ENCODE peak calls at places on chromosomes 1 and 21, in six cellular contexts. F is K562, Y is PC-3, X is mammary epithelial cell, J is fibroblast of lung, B is mesenchymal stem cell. A is an unnamed sample.

GRCh38 chr1:91640877-91641526 is 140.4 kb downstream of the CDC7 start:
- DNase-seq in J (no peak), B (no peak), F (no peak), X (no peak), Y (no peak), A (no peak)

GRCh38 chr1:20654104-20654690 is 7.0 kb downstream of the DDOST start:
- DNase-seq in B (no peak), X (no peak), Y (no peak), F (no peak), J (no peak), A (no peak)

GRCh38 chr1:32893198-32894018 is 7.1 kb downstream of the HPCA start:
- DNase-seq in J (peak), F (peak), B (no peak), Y (no peak), X (no peak), A (peak)

GRCh38 chr1:30600258-30600657 is 123.1 kb downstream of the MATN1 start:
- DNase-seq in F (no peak), X (no peak), J (no peak), Y (no peak), B (no peak), A (no peak)

GRCh38 chr1:93635614-93636543 is 45.8 kb downstream of the BCAR3 start:
- DNase-seq in X (no peak), F (no peak), B (no peak), Y (no peak), J (peak), A (no peak)

GRCh38 chr1:178725603-178726517 is 816 bp downstream of the RALGPS2 start:
- DNase-seq in Y (peak), B (peak), J (peak), X (peak), F (peak), A (peak)

GRCh38 chr21:45550552-45551210 is 8.4 kb upstream of the SLC19A1 start:
- DNase-seq in F (peak), X (no peak), B (no peak), Y (no peak), J (no peak), A (no peak)

GRCh38 chr1:35497571-35497970 is 59.6 kb downstream of the KIAA0319L start:
- DNase-seq in Y (no peak), X (peak), F (no peak), J (no peak), B (no peak), A (no peak)

GRCh38 chr1:14817223-14818170 is 219.0 kb downstream of the KAZN start:
- DNase-seq in F (peak), Y (no peak), X (no peak), B (no peak), J (peak), A (peak)
- H2AFZ ChIP-seq in F (peak), Y (no peak), X (no peak), B (no peak), J (no peak), A (no peak)

DNA sequence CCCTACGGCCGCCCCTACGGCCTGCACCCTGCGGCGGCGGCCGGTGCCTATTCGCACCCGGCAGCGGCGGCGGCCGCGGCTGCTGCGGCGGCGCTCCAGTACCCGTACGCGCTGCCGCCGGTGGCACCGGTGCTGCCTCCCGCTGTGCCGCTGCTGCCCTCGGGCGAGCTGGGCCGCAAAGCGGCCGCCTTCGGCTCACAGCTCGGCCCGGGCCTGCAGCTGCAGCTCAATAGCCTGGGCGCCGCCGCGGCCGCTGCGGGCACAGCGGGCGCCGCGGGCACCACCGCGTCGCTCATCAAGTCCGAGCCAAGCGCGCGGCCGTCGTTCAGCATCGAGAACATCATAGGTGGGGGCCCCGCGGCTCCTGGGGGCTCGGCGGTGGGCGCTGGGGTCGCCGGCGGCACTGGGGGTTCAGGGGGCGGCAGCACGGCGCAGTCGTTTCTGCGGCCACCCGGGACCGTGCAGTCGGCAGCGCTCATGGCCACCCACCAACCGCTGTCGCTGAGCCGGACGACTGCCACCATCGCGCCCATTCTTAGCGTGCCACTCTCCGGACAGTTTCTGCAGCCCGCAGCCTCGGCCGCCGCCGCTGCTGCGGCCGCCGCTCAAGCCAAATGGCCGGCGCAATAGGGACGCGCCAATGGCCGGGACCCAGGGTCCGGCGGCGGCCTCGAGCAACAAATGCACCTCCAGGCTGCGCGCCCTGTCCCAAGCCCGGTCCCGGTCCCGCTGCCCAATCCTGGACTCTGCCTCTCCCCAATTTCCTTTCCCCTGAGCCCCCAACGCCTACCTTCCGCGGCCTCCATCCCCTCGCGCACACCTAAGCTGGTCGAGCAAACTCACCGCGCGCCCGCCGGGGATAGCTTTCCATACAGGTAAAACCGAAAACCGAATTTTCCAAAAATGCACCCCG is 1.8 kb downstream of the FOXD3 start:
- DNase-seq in B (no peak), Y (no peak), J (no peak), F (no peak), X (no peak), A (no peak)
- H3K4me3 ChIP-seq in B (peak), Y (no peak), J (no peak), F (no peak), X (no peak), A (no peak)

GRCh38 chr21:33924766-33925100 is 9.1 kb upstream of the ATP5PO start:
- DNase-seq in J (no peak), F (no peak), X (peak), B (no peak), Y (peak), A (no peak)
- H3K9ac ChIP-seq in J (no peak), F (no peak), X (no peak), B (peak), Y (no peak), A (no peak)

DNA sequence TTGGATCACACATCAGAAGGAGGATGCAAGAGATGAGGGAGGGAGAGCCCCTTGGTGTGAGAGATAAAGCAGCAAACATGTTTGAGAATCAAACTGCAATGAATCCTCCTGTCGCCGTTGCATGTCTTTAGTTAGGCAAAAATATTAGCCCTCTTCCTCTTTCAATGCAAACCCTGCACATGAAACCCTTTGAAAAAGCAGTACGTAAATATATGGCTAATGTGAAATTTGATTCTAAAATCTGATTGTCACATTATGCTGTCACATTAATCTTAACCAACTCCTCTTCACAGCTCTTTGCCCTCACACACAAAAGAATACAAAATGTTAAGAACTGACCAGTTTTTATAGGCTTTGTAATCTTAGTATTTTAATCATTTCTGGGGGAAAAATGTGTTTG is 63.4 kb downstream of the WDR64 start:
- DNase-seq in J (no peak), X (no peak), B (no peak), F (no peak), Y (no peak), A (no peak)
- H2AFZ ChIP-seq in J (no peak), X (no peak), B (no peak), F (peak), Y (no peak), A (no peak)

DNA sequence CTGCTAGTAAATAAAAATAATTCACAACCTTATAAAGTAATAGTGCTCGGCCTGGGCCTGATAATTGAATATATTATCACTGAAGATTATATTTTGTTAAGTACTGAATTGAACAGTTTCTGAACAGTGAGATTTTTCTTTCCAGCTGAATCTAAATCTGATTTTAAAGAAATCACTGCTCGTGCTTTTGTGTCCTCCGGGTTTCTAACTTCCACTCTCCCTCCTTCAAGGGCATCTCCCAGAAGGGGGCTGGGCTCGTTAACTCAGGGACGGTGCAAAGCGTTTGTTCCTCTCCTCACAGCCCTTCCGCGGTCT is 823 bp upstream of the KIF1B start:
- DNase-seq in Y (no peak), J (no peak), F (no peak), B (no peak), X (no peak), A (no peak)
- H3K4me3 ChIP-seq in Y (peak), J (peak), F (peak), B (peak), X (peak), A (peak)